ENCODE peak calls at places on chromosomes 5 and 9, in seven cellular contexts. One of them, this sample, is unnamed.

GRCh38 chr5:16666861-16667481 is 50.2 kb upstream of the RETREG1 start:
- DNase-seq in AG04449: no peak
- DNase-seq in cardiac fibroblast: peak
- DNase-seq in fibroblast of pulmonary artery: peak
- DNase-seq in Caco-2: no peak
- DNase-seq in brain microvascular endothelial cell: no peak
- DNase-seq in fibroblast of lung: no peak
- DNase-seq in this sample: no peak

GRCh38 chr5:79413112-79413511 is 100.8 kb downstream of the HOMER1 start:
- DNase-seq in AG04449: no peak
- DNase-seq in cardiac fibroblast: peak
- DNase-seq in fibroblast of pulmonary artery: peak
- DNase-seq in Caco-2: no peak
- DNase-seq in brain microvascular endothelial cell: no peak
- DNase-seq in fibroblast of lung: no peak
- DNase-seq in this sample: no peak

GRCh38 chr5:80184235-80185023 is 71.4 kb downstream of the SERINC5 start:
- DNase-seq in AG04449: no peak
- DNase-seq in cardiac fibroblast: no peak
- DNase-seq in fibroblast of pulmonary artery: no peak
- DNase-seq in Caco-2: peak
- DNase-seq in brain microvascular endothelial cell: no peak
- DNase-seq in fibroblast of lung: no peak
- DNase-seq in this sample: no peak

GRCh38 chr5:72282878-72283277 is 37.2 kb downstream of the MRPS27 start:
- DNase-seq in AG04449: no peak
- DNase-seq in cardiac fibroblast: peak
- DNase-seq in fibroblast of pulmonary artery: peak
- DNase-seq in Caco-2: no peak
- DNase-seq in brain microvascular endothelial cell: peak
- DNase-seq in fibroblast of lung: peak
- DNase-seq in this sample: peak

GRCh38 chr9:83327750-83328622 is 210.2 kb downstream of the FRMD3 start:
- DNase-seq in AG04449: no peak
- DNase-seq in cardiac fibroblast: no peak
- DNase-seq in fibroblast of pulmonary artery: no peak
- DNase-seq in Caco-2: no peak
- DNase-seq in brain microvascular endothelial cell: no peak
- DNase-seq in fibroblast of lung: no peak
- DNase-seq in this sample: no peak

GRCh38 chr5:170161069-170161468 is 55.4 kb downstream of the FOXI1 start:
- DNase-seq in AG04449: no peak
- DNase-seq in cardiac fibroblast: no peak
- DNase-seq in fibroblast of pulmonary artery: no peak
- DNase-seq in Caco-2: no peak
- DNase-seq in brain microvascular endothelial cell: no peak
- DNase-seq in fibroblast of lung: no peak
- DNase-seq in this sample: peak

GRCh38 chr9:106072421-106072820 is 378.1 kb downstream of the TMEM38B start:
- DNase-seq in AG04449: no peak
- DNase-seq in cardiac fibroblast: no peak
- DNase-seq in fibroblast of pulmonary artery: no peak
- DNase-seq in Caco-2: no peak
- DNase-seq in brain microvascular endothelial cell: no peak
- DNase-seq in fibroblast of lung: peak
- DNase-seq in this sample: no peak

GRCh38 chr5:135341021-135341666 is 57.9 kb downstream of the MACROH2A1 start:
- DNase-seq in AG04449: no peak
- DNase-seq in cardiac fibroblast: no peak
- DNase-seq in fibroblast of pulmonary artery: no peak
- DNase-seq in Caco-2: peak
- DNase-seq in brain microvascular endothelial cell: no peak
- DNase-seq in fibroblast of lung: no peak
- DNase-seq in this sample: no peak

GRCh38 chr5:124259017-124259416 is 487.4 kb downstream of the ZNF608 start:
- DNase-seq in AG04449: no peak
- DNase-seq in cardiac fibroblast: no peak
- DNase-seq in fibroblast of pulmonary artery: no peak
- DNase-seq in Caco-2: no peak
- DNase-seq in brain microvascular endothelial cell: no peak
- DNase-seq in fibroblast of lung: no peak
- DNase-seq in this sample: no peak

GRCh38 chr9:136733611-136734010 is 9.1 kb downstream of the LCN10 start:
- DNase-seq in AG04449: no peak
- DNase-seq in cardiac fibroblast: no peak
- DNase-seq in fibroblast of pulmonary artery: no peak
- DNase-seq in Caco-2: no peak
- DNase-seq in brain microvascular endothelial cell: no peak
- DNase-seq in fibroblast of lung: no peak
- DNase-seq in this sample: no peak

GRCh38 chr5:111509119-111509518 is 3.2 kb downstream of the STARD4 start:
- DNase-seq in AG04449: no peak
- DNase-seq in cardiac fibroblast: no peak
- DNase-seq in fibroblast of pulmonary artery: no peak
- DNase-seq in Caco-2: no peak
- DNase-seq in brain microvascular endothelial cell: no peak
- DNase-seq in fibroblast of lung: no peak
- DNase-seq in this sample: no peak

GRCh38 chr5:72510610-72511121 is 3.5 kb upstream of the ZNF366 start:
- DNase-seq in AG04449: no peak
- DNase-seq in cardiac fibroblast: peak
- DNase-seq in fibroblast of pulmonary artery: peak
- DNase-seq in Caco-2: no peak
- DNase-seq in brain microvascular endothelial cell: peak
- DNase-seq in fibroblast of lung: peak
- DNase-seq in this sample: peak

DNA sequence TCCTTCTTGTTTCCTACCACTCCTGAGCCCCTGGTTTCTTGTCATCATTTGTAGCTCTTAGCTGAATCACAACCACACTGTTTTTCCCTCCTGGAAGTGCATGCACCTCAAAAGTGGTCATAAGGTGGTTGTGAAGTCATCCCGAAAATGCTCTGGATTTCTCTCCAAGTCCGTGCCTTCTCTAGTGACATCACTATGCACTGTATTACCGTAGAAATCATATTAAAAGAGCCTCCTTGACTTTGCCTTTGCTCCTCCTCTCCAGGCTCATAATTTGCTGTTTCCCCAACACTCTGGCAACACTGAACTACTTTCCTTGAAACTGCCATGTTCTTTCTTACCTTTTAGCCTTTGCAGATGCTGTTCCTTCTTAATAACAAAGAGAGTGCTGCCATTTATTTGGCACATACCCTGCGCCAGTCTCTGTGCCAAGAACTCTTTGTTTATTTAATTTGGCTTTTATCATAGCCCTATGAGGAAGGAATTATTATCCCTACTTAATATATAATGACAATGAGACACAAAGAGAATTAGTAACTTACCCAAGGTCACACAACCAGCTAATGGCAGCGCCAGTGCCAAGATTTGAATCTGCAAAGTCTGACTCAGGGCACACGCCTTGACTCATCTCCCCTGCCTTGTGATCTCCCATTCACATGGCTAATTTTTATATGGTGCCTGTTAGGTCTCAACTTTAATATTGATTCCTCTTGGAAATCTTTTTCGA is 115.4 kb downstream of the KIF4B start:
- DNase-seq in AG04449: no peak
- DNase-seq in cardiac fibroblast: no peak
- DNase-seq in fibroblast of pulmonary artery: no peak
- DNase-seq in Caco-2: no peak
- DNase-seq in brain microvascular endothelial cell: no peak
- DNase-seq in fibroblast of lung: no peak
- DNase-seq in this sample: no peak
- H3K4me3 ChIP-seq in AG04449: no peak
- H3K4me3 ChIP-seq in cardiac fibroblast: no peak
- H3K4me3 ChIP-seq in fibroblast of pulmonary artery: no peak
- H3K4me3 ChIP-seq in Caco-2: no peak
- H3K4me3 ChIP-seq in brain microvascular endothelial cell: no peak
- H3K4me3 ChIP-seq in fibroblast of lung: no peak
- H3K4me3 ChIP-seq in this sample: no peak

DNA sequence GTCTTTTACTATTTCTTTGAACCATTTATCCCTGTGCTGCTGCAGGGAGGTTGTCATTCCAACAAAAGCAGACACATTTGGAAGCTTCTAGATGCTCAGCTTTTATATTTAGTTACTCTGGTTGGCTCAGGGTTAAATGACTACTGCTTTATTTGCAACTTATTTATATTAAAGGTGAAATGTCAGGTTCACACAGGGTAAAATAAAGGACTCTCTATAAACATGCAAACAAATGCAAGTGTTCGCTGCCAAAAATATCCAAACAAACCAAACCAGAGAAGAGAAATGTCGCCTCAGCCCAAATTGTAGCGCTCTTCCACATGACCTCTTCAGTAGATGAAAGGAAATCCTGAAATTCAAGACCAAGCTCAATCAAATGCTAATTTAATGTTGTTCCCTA is 57.0 kb upstream of the LIFR start:
- DNase-seq in AG04449: no peak
- DNase-seq in cardiac fibroblast: no peak
- DNase-seq in fibroblast of pulmonary artery: no peak
- DNase-seq in Caco-2: no peak
- DNase-seq in brain microvascular endothelial cell: no peak
- DNase-seq in fibroblast of lung: no peak
- DNase-seq in this sample: no peak
- TF ChIP-seq CTCF in AG04449: no peak
- TF ChIP-seq CTCF in cardiac fibroblast: no peak
- TF ChIP-seq CTCF in fibroblast of pulmonary artery: no peak
- TF ChIP-seq CTCF in Caco-2: no peak
- TF ChIP-seq CTCF in brain microvascular endothelial cell: no peak
- TF ChIP-seq CTCF in fibroblast of lung: no peak
- TF ChIP-seq CTCF in this sample: no peak

DNA sequence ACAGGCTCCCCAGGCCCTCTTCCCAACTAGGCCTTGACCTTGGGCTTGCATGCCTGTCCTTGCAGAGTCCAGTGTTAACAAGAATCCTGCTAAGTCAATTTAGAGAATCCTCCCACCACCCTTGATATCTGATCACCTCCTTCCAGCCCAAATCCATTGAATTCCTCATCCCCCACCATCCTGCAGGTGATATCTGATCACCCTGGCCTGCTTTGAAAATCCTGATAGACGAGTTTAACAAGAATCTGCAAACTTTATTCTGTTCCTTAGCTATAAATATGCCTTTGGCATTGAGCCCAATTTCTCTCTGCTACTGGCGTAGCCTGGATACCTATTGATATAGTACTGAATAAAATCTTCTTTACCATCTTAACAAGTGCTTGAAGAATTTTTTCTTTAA is 125.5 kb downstream of the DIRAS2 start:
- DNase-seq in AG04449: no peak
- DNase-seq in cardiac fibroblast: no peak
- DNase-seq in fibroblast of pulmonary artery: no peak
- DNase-seq in Caco-2: no peak
- DNase-seq in brain microvascular endothelial cell: no peak
- DNase-seq in fibroblast of lung: no peak
- DNase-seq in this sample: no peak
- H3K4me3 ChIP-seq in AG04449: no peak
- H3K4me3 ChIP-seq in cardiac fibroblast: no peak
- H3K4me3 ChIP-seq in fibroblast of pulmonary artery: no peak
- H3K4me3 ChIP-seq in Caco-2: no peak
- H3K4me3 ChIP-seq in brain microvascular endothelial cell: no peak
- H3K4me3 ChIP-seq in fibroblast of lung: no peak
- H3K4me3 ChIP-seq in this sample: no peak

GRCh38 chr5:55701462-55702103 is 10.5 kb downstream of the SLC38A9 start:
- DNase-seq in AG04449: no peak
- DNase-seq in cardiac fibroblast: no peak
- DNase-seq in fibroblast of pulmonary artery: no peak
- DNase-seq in Caco-2: no peak
- DNase-seq in brain microvascular endothelial cell: no peak
- DNase-seq in fibroblast of lung: no peak
- DNase-seq in this sample: no peak
- TF ChIP-seq CTCF in AG04449: no peak
- TF ChIP-seq CTCF in cardiac fibroblast: no peak
- TF ChIP-seq CTCF in fibroblast of pulmonary artery: no peak
- TF ChIP-seq CTCF in Caco-2: no peak
- TF ChIP-seq CTCF in brain microvascular endothelial cell: no peak
- TF ChIP-seq CTCF in fibroblast of lung: no peak
- TF ChIP-seq CTCF in this sample: no peak

GRCh38 chr9:17140418-17140817 is 5.6 kb downstream of the CNTLN start:
- DNase-seq in AG04449: no peak
- DNase-seq in cardiac fibroblast: no peak
- DNase-seq in fibroblast of pulmonary artery: no peak
- DNase-seq in Caco-2: no peak
- DNase-seq in brain microvascular endothelial cell: no peak
- DNase-seq in fibroblast of lung: no peak
- DNase-seq in this sample: no peak
- H3K4me3 ChIP-seq in AG04449: no peak
- H3K4me3 ChIP-seq in cardiac fibroblast: no peak
- H3K4me3 ChIP-seq in fibroblast of pulmonary artery: no peak
- H3K4me3 ChIP-seq in Caco-2: no peak
- H3K4me3 ChIP-seq in brain microvascular endothelial cell: no peak
- H3K4me3 ChIP-seq in fibroblast of lung: no peak
- H3K4me3 ChIP-seq in this sample: no peak

This sample was measured in AG10803.